ENCODE peak calls at places on chromosomes 12 and 14, in five cellular contexts. N, K, A, C and T are unnamed samples.

GRCh38 chr12:91993287-91994028 is 152.2 kb downstream of the BTG1 start:
- DNase-seq in N (no peak), C (no peak), A (no peak), K (no peak), T (no peak)

GRCh38 chr12:91654087-91654486 is 471.5 kb upstream of the DCN start:
- DNase-seq in N (no peak), C (no peak), K (no peak), A (no peak), T (no peak)

GRCh38 chr12:69108024-69108423 is 131.3 kb upstream of the CPSF6 start:
- DNase-seq in N (no peak), K (no peak), C (no peak), A (no peak), T (no peak)

GRCh38 chr14:67620217-67620789 is 583 bp downstream of the ARG2 start:
- DNase-seq in C (no peak), A (no peak), N (peak), K (no peak), T (no peak)

GRCh38 chr12:122471324-122472226 is 29.2 kb downstream of the ZCCHC8 start:
- DNase-seq in K (no peak), N (no peak), A (peak), C (no peak), T (no peak)

GRCh38 chr12:58364389-58365086 is 423.2 kb downstream of the ATP23 start:
- DNase-seq in C (peak), A (peak), K (no peak), N (no peak), T (no peak)

GRCh38 chr12:97229036-97229435 is 233.6 kb upstream of the RMST start:
- DNase-seq in K (no peak), C (no peak), A (no peak), N (no peak), T (no peak)

GRCh38 chr12:16350682-16351081 is 3.2 kb downstream of the MGST1 start:
- DNase-seq in N (no peak), K (no peak), A (peak), C (peak), T (no peak)

GRCh38 chr14:93013368-93013719 is 90.4 kb downstream of the CHGA start:
- DNase-seq in A (peak), K (no peak), C (peak), N (no peak), T (no peak)

GRCh38 chr12:22275847-22276246 is 58.7 kb downstream of the ST8SIA1 start:
- DNase-seq in A (peak), N (no peak), K (peak), C (peak), T (no peak)

GRCh38 chr12:90074086-90074485 is 365.4 kb upstream of the ATP2B1 start:
- DNase-seq in N (no peak), C (no peak), K (no peak), A (no peak), T (no peak)

GRCh38 chr12:94948232-94948810 is 55.2 kb downstream of the NDUFA12 start:
- DNase-seq in K (no peak), N (no peak), A (no peak), C (no peak), T (no peak)

GRCh38 chr12:72872488-72872887 is 600.3 kb downstream of the TRHDE start:
- DNase-seq in A (no peak), C (no peak), N (no peak), K (no peak), T (no peak)

DNA sequence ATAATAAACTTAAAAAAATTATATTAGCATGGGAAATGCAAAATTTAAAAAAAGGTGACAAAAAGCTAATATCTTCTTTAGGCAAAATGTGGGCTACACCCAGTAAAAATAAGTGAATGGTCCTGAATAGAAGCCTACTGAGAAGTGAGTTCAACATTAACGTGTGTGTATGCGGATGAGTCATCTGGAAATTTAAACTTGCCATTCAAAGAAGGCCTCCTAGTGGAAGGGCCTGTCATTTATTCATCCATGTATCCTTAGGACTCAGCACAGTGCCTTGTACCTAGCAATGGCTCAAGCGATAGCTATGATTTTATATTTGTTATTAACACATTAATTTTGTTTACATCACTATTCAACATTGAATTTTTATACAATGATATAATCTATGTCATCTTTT is 226.2 kb downstream of the NUBPL start:
- DNase-seq in C (peak), A (no peak), N (no peak), K (peak), T (no peak)
- TF ChIP-seq CTCF in C (peak), A (no peak), N (no peak), K (no peak), T (no peak)

GRCh38 chr12:70592664-70593063 is 44.6 kb downstream of the PTPRB start:
- DNase-seq in C (no peak), K (no peak), N (no peak), A (no peak), T (no peak)

GRCh38 chr12:70590051-70590450 is 47.2 kb downstream of the PTPRB start:
- DNase-seq in C (peak), K (peak), N (peak), A (peak), T (peak)

GRCh38 chr12:70590549-70591226 is 46.5 kb downstream of the PTPRB start:
- DNase-seq in A (peak), K (no peak), N (no peak), C (no peak), T (no peak)
- TF ChIP-seq CTCF in A (no peak), K (no peak), N (no peak), C (no peak), T (no peak)

GRCh38 chr12:30988086-30988485 is 61.5 kb downstream of the TSPAN11 start:
- DNase-seq in A (no peak), K (no peak), C (no peak), N (no peak), T (no peak)

GRCh38 chr12:30990776-30991175 is 64.2 kb downstream of the TSPAN11 start:
- DNase-seq in A (no peak), N (no peak), C (no peak), K (no peak), T (no peak)

GRCh38 chr12:30990316-30990715 is 63.8 kb downstream of the TSPAN11 start:
- DNase-seq in C (no peak), K (no peak), N (no peak), A (no peak), T (no peak)

GRCh38 chr12:30988887-30989286 is 62.3 kb downstream of the TSPAN11 start:
- DNase-seq in A (no peak), C (no peak), N (no peak), K (peak), T (no peak)

DNA sequence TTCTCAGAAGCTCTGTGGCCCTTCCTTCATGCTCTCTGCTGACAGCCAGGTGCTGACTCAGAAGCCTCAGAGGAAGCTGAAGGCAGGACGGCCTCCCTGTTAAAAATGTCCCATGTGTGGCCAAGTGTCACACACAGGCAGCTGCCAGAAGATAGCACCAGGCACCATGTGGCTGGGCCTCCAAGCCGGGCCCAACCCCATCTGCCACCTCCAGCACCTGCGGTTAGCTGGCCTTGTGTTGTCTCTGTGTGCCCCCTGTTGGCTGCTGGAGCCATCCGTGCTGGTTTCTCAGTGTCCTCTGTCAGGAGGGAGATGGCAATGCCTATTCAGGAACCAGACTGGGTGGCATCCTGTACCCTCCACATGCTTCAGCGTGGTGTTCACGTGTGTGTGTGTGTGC is 63.2 kb downstream of the TSPAN11 start:
- DNase-seq in A (no peak), N (peak), K (peak), C (no peak), T (no peak)
- TF ChIP-seq CTCF in A (peak), N (peak), K (no peak), C (peak), T (peak)

DNA sequence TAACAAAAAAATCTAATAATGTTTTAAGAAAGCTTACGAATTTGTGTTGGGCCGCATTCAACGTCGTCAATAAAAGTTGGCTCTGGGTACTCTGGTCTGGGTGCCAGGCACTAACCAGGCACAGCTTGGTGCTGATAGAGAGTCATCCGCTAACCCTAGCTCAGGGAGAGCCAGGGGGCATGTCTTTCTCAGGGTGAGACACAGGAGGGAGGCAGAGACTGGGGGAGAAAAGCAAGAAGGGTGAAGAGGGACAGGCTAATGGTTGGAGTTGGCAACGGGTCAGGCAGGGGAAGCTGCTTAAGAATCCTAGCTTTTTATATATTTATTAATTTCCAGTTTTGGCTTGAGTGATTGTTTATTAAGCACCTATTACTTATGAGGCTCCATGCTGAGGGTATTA is 105.0 kb downstream of the CMKLR1 start:
- DNase-seq in C (no peak), N (no peak), K (no peak), A (peak), T (no peak)
- TF ChIP-seq CTCF in C (peak), N (no peak), K (no peak), A (peak), T (no peak)

GRCh38 chr14:95334044-95334443 is 14.3 kb upstream of the CLMN start:
- DNase-seq in A (no peak), K (no peak), N (no peak), C (no peak), T (no peak)
- TF ChIP-seq CTCF in A (no peak), K (no peak), N (no peak), C (no peak), T (no peak)